ENCODE peak calls at places on chromosomes 12 and 14, in five cellular contexts. T is AG04450, R is HepG2, D is iPS DF 6.9, B is fibroblast of mammary gland. H is an unnamed sample.

GRCh38 chr12:70317781-70318180 is 48.3 kb upstream of the KCNMB4 start:
- DNase-seq in D (no peak), B (no peak), T (no peak), R (no peak), H (no peak)

GRCh38 chr12:67921286-67921685 is 68.0 kb upstream of the IFNG-AS1 start:
- DNase-seq in B (peak; percentile 27), T (no peak), R (no peak), D (no peak), H (no peak)

GRCh38 chr12:63064080-63064479 is 86.9 kb downstream of the AVPR1A start:
- DNase-seq in B (peak; percentile 30), T (no peak), R (no peak), D (no peak), H (peak; percentile 14)

GRCh38 chr12:2243275-2243674 is 190.5 kb downstream of the CACNA1C start:
- DNase-seq in B (peak; percentile 41), D (no peak), R (no peak), T (no peak), H (no peak)

GRCh38 chr12:87234898-87235297 is 794.3 kb downstream of the C12orf50 start:
- DNase-seq in T (no peak), D (no peak), R (no peak), B (no peak), H (no peak)

GRCh38 chr14:58607131-58607531 is 30.6 kb upstream of the DACT1 start:
- DNase-seq in B (no peak), R (no peak), T (no peak), D (no peak), H (no peak)

GRCh38 chr12:26803552-26803951 is 29.4 kb downstream of the ITPR2 start:
- DNase-seq in B (peak; percentile 37), R (no peak), T (no peak), D (no peak), H (no peak)

GRCh38 chr12:66733839-66734238 is 55.0 kb upstream of the GRIP1 start:
- DNase-seq in B (no peak), T (no peak), R (no peak), D (peak; percentile 9), H (no peak)

GRCh38 chr14:64910847-64911495 is 3.3 kb upstream of the CHURC1 start:
- DNase-seq in R (peak; percentile 19), B (peak; percentile 50), T (peak; percentile 13), D (no peak), H (peak; percentile 47)

GRCh38 chr14:91289464-91289863 is 45.0 kb upstream of the GPR68 start:
- DNase-seq in T (no peak), D (no peak), R (no peak), B (no peak), H (no peak)

GRCh38 chr12:50400104-50400637 is 514 bp upstream of the LARP4 start:
- DNase-seq in B (no peak), D (no peak), T (no peak), R (no peak), H (no peak)

GRCh38 chr12:4717806-4718205 is 2.4 kb upstream of the GALNT8 start:
- DNase-seq in D (no peak), R (no peak), B (no peak), T (no peak), H (no peak)

GRCh38 chr14:63713058-63713457 is 14.8 kb downstream of the SGPP1 start:
- DNase-seq in T (no peak), B (no peak), R (no peak), D (no peak), H (no peak)

GRCh38 chr14:48568688-48569087 is 893.3 kb upstream of the MDGA2 start:
- DNase-seq in T (no peak), R (no peak), B (no peak), D (no peak), H (peak; percentile 20)

GRCh38 chr14:70032447-70032846 is 153.2 kb downstream of the SMOC1 start:
- DNase-seq in B (no peak), R (peak; percentile 52), T (no peak), D (peak; percentile 16), H (no peak)

GRCh38 chr12:60935981-60936761 is 1324.0 kb upstream of the USP15 start:
- DNase-seq in B (no peak), T (no peak), R (peak; percentile 3), D (no peak), H (no peak)

GRCh38 chr12:32726286-32726685 is 29.4 kb downstream of the YARS2 start:
- DNase-seq in D (no peak), B (no peak), T (no peak), R (no peak), H (no peak)

DNA sequence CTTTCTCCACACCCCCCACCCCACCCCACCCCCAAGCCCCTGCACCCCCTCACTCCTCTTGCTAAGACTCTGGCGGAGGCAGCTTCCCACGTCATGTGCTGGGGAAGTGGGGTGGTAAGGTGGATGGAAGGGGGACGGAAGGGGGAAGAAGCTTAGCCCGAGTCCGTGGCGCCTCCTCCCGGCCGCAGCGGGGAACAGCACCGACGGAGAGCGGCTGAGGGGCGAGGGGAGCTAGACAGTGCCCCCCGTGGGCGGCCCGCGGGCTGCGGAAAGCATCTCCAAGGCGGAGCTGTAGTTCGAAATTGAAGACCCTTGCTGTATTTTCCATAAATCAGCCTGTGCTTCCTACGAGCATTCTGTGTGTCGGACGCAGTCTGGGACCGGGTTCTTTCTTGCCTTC is 608 bp upstream of the GRIN2B start:
- DNase-seq in R (no peak), T (no peak), B (no peak), D (peak; percentile 45), H (no peak)
- H3K4me3 ChIP-seq in R (no peak overlapping the region), T (no peak overlapping the region), B (no peak overlapping the region), D (peak overlapping the region; percentile 80), H (no peak overlapping the region)

DNA sequence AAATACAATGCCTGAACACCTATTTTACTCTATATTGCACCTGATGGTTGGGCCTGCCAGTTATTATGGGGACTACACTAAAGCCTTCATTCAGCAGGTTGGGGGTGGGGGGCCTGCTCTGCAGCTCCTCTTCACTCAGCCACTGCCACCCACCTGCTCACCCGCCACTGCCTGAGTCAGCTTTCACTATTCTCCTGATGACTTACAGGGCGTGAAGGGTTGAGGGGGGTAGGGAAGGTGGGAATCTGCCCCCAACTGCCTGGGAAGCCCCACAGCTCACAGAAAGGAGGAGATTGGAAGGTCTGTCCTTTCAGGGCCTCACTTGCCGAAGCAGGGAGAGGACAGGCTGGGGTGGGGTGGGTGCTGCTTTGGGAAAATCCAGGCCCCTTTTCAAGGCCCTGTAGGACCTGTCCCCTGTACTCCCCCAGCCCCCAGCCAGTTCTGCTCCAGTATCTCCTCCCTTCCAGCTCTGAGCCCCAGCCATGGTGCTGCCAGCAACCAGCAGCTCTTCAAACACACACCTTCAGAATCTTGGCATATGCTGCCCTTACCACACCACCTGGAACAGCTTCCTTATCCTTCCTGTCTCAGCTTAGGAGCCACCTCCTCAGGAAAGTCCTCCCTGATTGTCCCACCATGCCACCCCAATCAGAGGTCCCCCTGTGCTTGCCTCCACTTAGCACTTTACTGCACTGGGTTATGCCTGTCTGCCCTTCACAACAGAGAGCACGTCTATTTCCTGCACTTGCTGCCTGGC is 33.1 kb downstream of the IRF2BPL start:
- DNase-seq in B (no peak), D (no peak), R (no peak), T (no peak), H (no peak)
- H3K4me3 ChIP-seq in B (no peak overlapping the region), D (no peak overlapping the region), R (no peak overlapping the region), T (no peak overlapping the region), H (no peak overlapping the region)

DNA sequence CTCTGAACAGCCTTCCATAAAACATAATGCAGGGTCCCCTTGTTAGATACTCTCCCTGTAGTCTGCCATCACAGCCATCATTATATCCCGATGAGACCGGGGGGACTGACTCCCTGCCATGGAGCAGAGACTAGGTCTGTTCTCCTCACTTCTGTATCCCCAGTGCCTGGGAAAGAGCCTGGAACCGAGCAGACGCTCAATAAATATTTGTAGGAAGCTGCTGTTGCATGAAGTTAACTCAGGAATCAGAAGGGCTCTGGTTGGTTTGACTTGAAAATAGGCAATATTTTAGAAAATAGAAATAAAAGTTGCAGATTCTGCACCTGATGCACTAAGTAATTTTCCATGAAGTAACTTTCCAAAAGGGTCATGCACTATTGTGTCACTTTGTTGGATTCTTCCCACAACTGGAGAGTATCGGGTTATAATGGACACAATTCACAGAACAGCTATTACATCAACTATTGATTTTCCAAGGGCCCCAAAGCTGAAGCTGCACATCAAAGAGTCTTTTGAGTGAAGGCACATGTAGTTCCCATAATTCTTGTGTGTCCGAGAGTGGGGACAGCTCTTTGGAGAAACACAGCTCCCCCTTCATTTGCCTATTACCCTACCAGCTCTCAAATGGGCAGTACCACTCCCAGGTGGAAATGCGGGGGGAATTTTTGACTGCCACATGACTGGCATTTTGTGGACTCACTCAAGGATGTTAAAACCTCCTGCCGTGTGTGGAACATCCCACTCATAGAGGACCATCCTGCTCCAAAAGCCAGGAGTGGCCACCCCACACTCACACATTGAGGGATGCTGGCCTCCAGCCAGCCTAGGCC is 18.8 kb downstream of the CLMN start:
- DNase-seq in T (no peak), B (no peak), D (no peak), R (peak; percentile 96), H (no peak)
- H3K4me3 ChIP-seq in T (no peak overlapping the region), B (no peak overlapping the region), D (no peak overlapping the region), R (peak overlapping the region; percentile 56), H (no peak overlapping the region)

GRCh38 chr12:116881867-116882507 is 746 bp upstream of the HRK start:
- DNase-seq in D (no peak), B (no peak), T (no peak), R (no peak), H (no peak)
- H3K4me3 ChIP-seq in D (peak overlapping the region; percentile 57), B (no peak overlapping the region), T (no peak overlapping the region), R (peak overlapping the region; percentile 58), H (no peak overlapping the region)

GRCh38 chr12:6234214-6234613 is 34.0 kb downstream of the CD9 start:
- DNase-seq in R (no peak), B (peak; percentile 74), D (no peak), T (no peak), H (no peak)
- H3K4me3 ChIP-seq in R (no peak overlapping the region), B (no peak overlapping the region), D (no peak overlapping the region), T (no peak overlapping the region), H (no peak overlapping the region)

GRCh38 chr12:75656650-75657049 is 145.2 kb upstream of the KRR1 start:
- DNase-seq in D (no peak), T (peak; percentile 76), R (peak; percentile 12), B (peak; percentile 87), H (peak; percentile 92)

GRCh38 chr12:75655233-75655879 is 143.9 kb upstream of the KRR1 start:
- DNase-seq in R (no peak), D (no peak), B (no peak), T (no peak), H (no peak)

GRCh38 chr12:75658286-75658685 is 146.9 kb upstream of the KRR1 start:
- DNase-seq in R (no peak), T (no peak), D (no peak), B (no peak), H (no peak)

GRCh38 chr12:75657866-75658265 is 146.5 kb upstream of the KRR1 start:
- DNase-seq in T (no peak), R (no peak), B (no peak), D (no peak), H (no peak)

GRCh38 chr12:75656210-75656609 is 144.8 kb upstream of the KRR1 start:
- DNase-seq in B (no peak), R (no peak), T (no peak), D (no peak), H (no peak)
- H3K4me3 ChIP-seq in B (no peak overlapping the region), R (no peak overlapping the region), T (no peak overlapping the region), D (no peak overlapping the region), H (no peak overlapping the region)